ENCODE peak calls at places on chromosomes 5 and 9, in ten cellular contexts. One of them, this sample, is unnamed. For H3K36me3, the result is how much of the 10 kb centered on the place peaks cover.

GRCh38 chr5:44935262-44935661 is 126.5 kb downstream of the MRPS30 start:
- DNase-seq in DND-41: no peak
- DNase-seq in GM12878: no peak
- DNase-seq in GM23248: peak
- DNase-seq in H1: no peak
- DNase-seq in NT2/D1: peak
- DNase-seq in cardiac muscle cell: peak
- DNase-seq in transverse colon: no peak
- DNase-seq in neuronal stem cell: peak
- DNase-seq in lower lobe of right lung: no peak
- DNase-seq in this sample: peak

GRCh38 chr9:116027951-116028350 is 125.6 kb upstream of the PAPPA start:
- DNase-seq in DND-41: no peak
- DNase-seq in GM12878: no peak
- DNase-seq in GM23248: no peak
- DNase-seq in H1: no peak
- DNase-seq in NT2/D1: no peak
- DNase-seq in cardiac muscle cell: no peak
- DNase-seq in transverse colon: no peak
- DNase-seq in neuronal stem cell: no peak
- DNase-seq in lower lobe of right lung: no peak
- DNase-seq in this sample: no peak

GRCh38 chr9:6761306-6761705 is 3.5 kb downstream of the KDM4C start:
- DNase-seq in DND-41: no peak
- DNase-seq in GM12878: no peak
- DNase-seq in GM23248: no peak
- DNase-seq in H1: no peak
- DNase-seq in NT2/D1: no peak
- DNase-seq in cardiac muscle cell: no peak
- DNase-seq in transverse colon: no peak
- DNase-seq in neuronal stem cell: no peak
- DNase-seq in lower lobe of right lung: no peak
- DNase-seq in this sample: no peak

GRCh38 chr5:180159756-180160155 is 49.3 kb downstream of the RASGEF1C start:
- DNase-seq in DND-41: no peak
- DNase-seq in GM12878: no peak
- DNase-seq in GM23248: peak
- DNase-seq in H1: no peak
- DNase-seq in NT2/D1: no peak
- DNase-seq in cardiac muscle cell: no peak
- DNase-seq in transverse colon: no peak
- DNase-seq in neuronal stem cell: no peak
- DNase-seq in lower lobe of right lung: no peak
- DNase-seq in this sample: peak

GRCh38 chr9:121698627-121699270 is 47.3 kb downstream of the DAB2IP start:
- DNase-seq in DND-41: peak
- DNase-seq in GM12878: no peak
- DNase-seq in GM23248: peak
- DNase-seq in H1: no peak
- DNase-seq in NT2/D1: peak
- DNase-seq in cardiac muscle cell: peak
- DNase-seq in transverse colon: no peak
- DNase-seq in neuronal stem cell: peak
- DNase-seq in lower lobe of right lung: peak
- DNase-seq in this sample: peak

GRCh38 chr9:28774433-28775029 is 1201.2 kb upstream of the C9orf72 start:
- DNase-seq in DND-41: no peak
- DNase-seq in GM12878: no peak
- DNase-seq in GM23248: peak
- DNase-seq in H1: no peak
- DNase-seq in NT2/D1: peak
- DNase-seq in cardiac muscle cell: peak
- DNase-seq in transverse colon: no peak
- DNase-seq in neuronal stem cell: peak
- DNase-seq in lower lobe of right lung: no peak
- DNase-seq in this sample: peak

GRCh38 chr9:35470894-35471293 is 19.0 kb upstream of the RUSC2 start:
- DNase-seq in DND-41: no peak
- DNase-seq in GM12878: no peak
- DNase-seq in GM23248: peak
- DNase-seq in H1: no peak
- DNase-seq in NT2/D1: no peak
- DNase-seq in cardiac muscle cell: no peak
- DNase-seq in transverse colon: no peak
- DNase-seq in neuronal stem cell: no peak
- DNase-seq in lower lobe of right lung: no peak
- DNase-seq in this sample: no peak

GRCh38 chr5:35436441-35437057 is 181.1 kb upstream of the SPEF2 start:
- DNase-seq in DND-41: no peak
- DNase-seq in GM12878: no peak
- DNase-seq in GM23248: peak
- DNase-seq in H1: no peak
- DNase-seq in NT2/D1: peak
- DNase-seq in cardiac muscle cell: peak
- DNase-seq in transverse colon: no peak
- DNase-seq in neuronal stem cell: peak
- DNase-seq in lower lobe of right lung: no peak
- DNase-seq in this sample: peak

GRCh38 chr9:99601506-99601905 is 220.2 kb upstream of the NR4A3 start:
- DNase-seq in DND-41: no peak
- DNase-seq in GM12878: no peak
- DNase-seq in GM23248: no peak
- DNase-seq in H1: no peak
- DNase-seq in NT2/D1: no peak
- DNase-seq in cardiac muscle cell: no peak
- DNase-seq in transverse colon: no peak
- DNase-seq in neuronal stem cell: no peak
- DNase-seq in lower lobe of right lung: no peak
- DNase-seq in this sample: no peak

GRCh38 chr9:129989740-129990139 is 53.2 kb downstream of the FNBP1 start:
- DNase-seq in DND-41: no peak
- DNase-seq in GM12878: no peak
- DNase-seq in GM23248: peak
- DNase-seq in H1: no peak
- DNase-seq in NT2/D1: no peak
- DNase-seq in cardiac muscle cell: no peak
- DNase-seq in transverse colon: no peak
- DNase-seq in neuronal stem cell: no peak
- DNase-seq in lower lobe of right lung: no peak
- DNase-seq in this sample: no peak

GRCh38 chr5:81251922-81252321 is 18.8 kb downstream of the CKMT2 start:
- DNase-seq in DND-41: no peak
- DNase-seq in GM12878: no peak
- DNase-seq in GM23248: no peak
- DNase-seq in H1: no peak
- DNase-seq in NT2/D1: no peak
- DNase-seq in cardiac muscle cell: no peak
- DNase-seq in transverse colon: no peak
- DNase-seq in neuronal stem cell: no peak
- DNase-seq in lower lobe of right lung: no peak
- DNase-seq in this sample: no peak

GRCh38 chr9:72349240-72349639 is 15.8 kb downstream of the ZFAND5 start:
- DNase-seq in DND-41: no peak
- DNase-seq in GM12878: no peak
- DNase-seq in GM23248: peak
- DNase-seq in H1: no peak
- DNase-seq in NT2/D1: no peak
- DNase-seq in cardiac muscle cell: no peak
- DNase-seq in transverse colon: no peak
- DNase-seq in neuronal stem cell: no peak
- DNase-seq in lower lobe of right lung: no peak
- DNase-seq in this sample: no peak

GRCh38 chr9:107870927-107871720 is 381.6 kb upstream of the KLF4 start:
- DNase-seq in DND-41: no peak
- DNase-seq in GM12878: no peak
- DNase-seq in GM23248: no peak
- DNase-seq in H1: no peak
- DNase-seq in NT2/D1: no peak
- DNase-seq in cardiac muscle cell: no peak
- DNase-seq in transverse colon: no peak
- DNase-seq in neuronal stem cell: no peak
- DNase-seq in lower lobe of right lung: no peak
- DNase-seq in this sample: no peak

GRCh38 chr9:7051711-7052110 is 293.9 kb downstream of the KDM4C start:
- DNase-seq in DND-41: no peak
- DNase-seq in GM12878: no peak
- DNase-seq in GM23248: no peak
- DNase-seq in H1: no peak
- DNase-seq in NT2/D1: no peak
- DNase-seq in cardiac muscle cell: no peak
- DNase-seq in transverse colon: no peak
- DNase-seq in neuronal stem cell: no peak
- DNase-seq in lower lobe of right lung: no peak
- DNase-seq in this sample: no peak

GRCh38 chr5:133610489-133611356 is 1.6 kb downstream of the FSTL4 start:
- DNase-seq in DND-41: no peak
- DNase-seq in GM12878: no peak
- DNase-seq in GM23248: peak
- DNase-seq in H1: no peak
- DNase-seq in NT2/D1: no peak
- DNase-seq in cardiac muscle cell: peak
- DNase-seq in transverse colon: peak
- DNase-seq in neuronal stem cell: peak
- DNase-seq in lower lobe of right lung: peak
- DNase-seq in this sample: peak

GRCh38 chr5:66546541-66546940 is 49.7 kb upstream of the MAST4 start:
- DNase-seq in DND-41: no peak
- DNase-seq in GM12878: no peak
- DNase-seq in GM23248: no peak
- DNase-seq in H1: no peak
- DNase-seq in NT2/D1: no peak
- DNase-seq in cardiac muscle cell: no peak
- DNase-seq in transverse colon: no peak
- DNase-seq in neuronal stem cell: no peak
- DNase-seq in lower lobe of right lung: no peak
- DNase-seq in this sample: no peak

GRCh38 chr5:66538531-66538930 is 57.7 kb upstream of the MAST4 start:
- DNase-seq in DND-41: no peak
- DNase-seq in GM12878: no peak
- DNase-seq in GM23248: peak
- DNase-seq in H1: no peak
- DNase-seq in NT2/D1: no peak
- DNase-seq in cardiac muscle cell: no peak
- DNase-seq in transverse colon: no peak
- DNase-seq in neuronal stem cell: no peak
- DNase-seq in lower lobe of right lung: no peak
- DNase-seq in this sample: no peak

GRCh38 chr5:66538126-66538525 is 58.1 kb upstream of the MAST4 start:
- DNase-seq in DND-41: no peak
- DNase-seq in GM12878: no peak
- DNase-seq in GM23248: no peak
- DNase-seq in H1: no peak
- DNase-seq in NT2/D1: no peak
- DNase-seq in cardiac muscle cell: no peak
- DNase-seq in transverse colon: no peak
- DNase-seq in neuronal stem cell: no peak
- DNase-seq in lower lobe of right lung: no peak
- DNase-seq in this sample: no peak

GRCh38 chr5:66540078-66540477 is 56.1 kb upstream of the MAST4 start:
- DNase-seq in DND-41: no peak
- DNase-seq in GM12878: no peak
- DNase-seq in GM23248: peak
- DNase-seq in H1: no peak
- DNase-seq in NT2/D1: no peak
- DNase-seq in cardiac muscle cell: no peak
- DNase-seq in transverse colon: no peak
- DNase-seq in neuronal stem cell: no peak
- DNase-seq in lower lobe of right lung: no peak
- DNase-seq in this sample: no peak

GRCh38 chr5:66542728-66543127 is 53.5 kb upstream of the MAST4 start:
- DNase-seq in DND-41: no peak
- DNase-seq in GM12878: no peak
- DNase-seq in GM23248: no peak
- DNase-seq in H1: no peak
- DNase-seq in NT2/D1: no peak
- DNase-seq in cardiac muscle cell: no peak
- DNase-seq in transverse colon: no peak
- DNase-seq in neuronal stem cell: no peak
- DNase-seq in lower lobe of right lung: no peak
- DNase-seq in this sample: no peak
- H3K4me3 ChIP-seq in DND-41: no peak
- H3K4me3 ChIP-seq in GM12878: no peak
- H3K4me3 ChIP-seq in GM23248: no peak
- H3K4me3 ChIP-seq in H1: no peak
- H3K4me3 ChIP-seq in NT2/D1: no peak
- H3K4me3 ChIP-seq in cardiac muscle cell: no peak
- H3K4me3 ChIP-seq in transverse colon: no peak
- H3K4me3 ChIP-seq in neuronal stem cell: no peak
- H3K4me3 ChIP-seq in lower lobe of right lung: no peak
- H3K4me3 ChIP-seq in this sample: no peak

GRCh38 chr9:94937214-94937903 is 210.9 kb downstream of the AOPEP start:
- DNase-seq in DND-41: no peak
- DNase-seq in GM12878: no peak
- DNase-seq in GM23248: peak
- DNase-seq in H1: no peak
- DNase-seq in NT2/D1: no peak
- DNase-seq in cardiac muscle cell: no peak
- DNase-seq in transverse colon: no peak
- DNase-seq in neuronal stem cell: no peak
- DNase-seq in lower lobe of right lung: no peak
- DNase-seq in this sample: no peak
- H3K36me3 ChIP-seq in DND-41: under half
- H3K36me3 ChIP-seq in GM12878: under half
- H3K36me3 ChIP-seq in GM23248: under half
- H3K36me3 ChIP-seq in H1: under half
- H3K36me3 ChIP-seq in NT2/D1: under half
- H3K36me3 ChIP-seq in cardiac muscle cell: under half
- H3K36me3 ChIP-seq in transverse colon: under half
- H3K36me3 ChIP-seq in neuronal stem cell: under half
- H3K36me3 ChIP-seq in lower lobe of right lung: under half
- H3K36me3 ChIP-seq in this sample: under half

DNA sequence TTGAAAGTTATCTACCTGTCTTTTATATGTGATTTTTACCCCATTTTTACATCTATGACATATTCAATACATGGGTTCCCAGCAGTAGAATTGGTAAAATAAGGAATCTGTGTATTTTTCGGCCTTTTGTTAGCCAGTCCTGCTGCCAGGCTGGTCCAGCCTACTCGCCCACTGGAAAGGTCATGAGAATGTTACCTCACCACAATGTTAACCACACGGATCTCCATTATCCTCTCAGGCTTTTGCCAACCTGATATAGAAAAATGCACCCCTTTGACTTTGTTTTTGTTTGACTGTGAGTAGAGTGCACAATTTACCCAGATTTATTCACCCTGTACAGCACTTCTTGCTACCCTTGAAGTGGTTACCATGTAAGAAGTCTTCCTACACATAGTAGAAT is 167.2 kb downstream of the CTNND2 start:
- DNase-seq in DND-41: no peak
- DNase-seq in GM12878: no peak
- DNase-seq in GM23248: no peak
- DNase-seq in H1: no peak
- DNase-seq in NT2/D1: no peak
- DNase-seq in cardiac muscle cell: no peak
- DNase-seq in transverse colon: no peak
- DNase-seq in neuronal stem cell: no peak
- DNase-seq in lower lobe of right lung: no peak
- DNase-seq in this sample: no peak
- H3K4me3 ChIP-seq in DND-41: no peak
- H3K4me3 ChIP-seq in GM12878: no peak
- H3K4me3 ChIP-seq in GM23248: no peak
- H3K4me3 ChIP-seq in H1: no peak
- H3K4me3 ChIP-seq in NT2/D1: no peak
- H3K4me3 ChIP-seq in cardiac muscle cell: no peak
- H3K4me3 ChIP-seq in transverse colon: no peak
- H3K4me3 ChIP-seq in neuronal stem cell: no peak
- H3K4me3 ChIP-seq in lower lobe of right lung: no peak
- H3K4me3 ChIP-seq in this sample: no peak

GRCh38 chr9:137097761-137098462 is 11.1 kb downstream of the MAN1B1 start:
- DNase-seq in DND-41: no peak
- DNase-seq in GM12878: no peak
- DNase-seq in GM23248: no peak
- DNase-seq in H1: no peak
- DNase-seq in NT2/D1: no peak
- DNase-seq in cardiac muscle cell: no peak
- DNase-seq in transverse colon: no peak
- DNase-seq in neuronal stem cell: no peak
- DNase-seq in lower lobe of right lung: no peak
- DNase-seq in this sample: no peak
- H3K36me3 ChIP-seq in DND-41: half or more
- H3K36me3 ChIP-seq in GM12878: under half
- H3K36me3 ChIP-seq in GM23248: under half
- H3K36me3 ChIP-seq in H1: under half
- H3K36me3 ChIP-seq in NT2/D1: half or more
- H3K36me3 ChIP-seq in cardiac muscle cell: under half
- H3K36me3 ChIP-seq in transverse colon: under half
- H3K36me3 ChIP-seq in neuronal stem cell: under half
- H3K36me3 ChIP-seq in lower lobe of right lung: half or more
- H3K36me3 ChIP-seq in this sample: under half